ENCODE peak calls at places on chromosome 7, in seven cellular contexts. T is A549, Y is IMR-90, W is HepG2, P is K562, I is H1, O is GM12878. A is an unnamed sample.

GRCh38 chr7:132643302-132643701 is 67.0 kb upstream of the PLXNA4 start:
- DNase-seq in T (no peak), Y (no peak), P (no peak), O (no peak), W (no peak), I (no peak), A (no peak)

GRCh38 chr7:17305387-17306171 is 7.1 kb downstream of the AHR start:
- DNase-seq in I (no peak), O (no peak), P (no peak), W (no peak), T (no peak), Y (no peak), A (no peak)

GRCh38 chr7:90594791-90595317 is 1.3 kb upstream of the CDK14 start:
- DNase-seq in O (no peak), I (peak), Y (peak), T (no peak), W (no peak), P (no peak), A (no peak)

GRCh38 chr7:87565877-87566276 is 34.8 kb downstream of the ABCB1 start:
- DNase-seq in T (no peak), I (no peak), W (no peak), Y (no peak), P (no peak), O (no peak), A (no peak)

GRCh38 chr7:134599371-134599770 is 47.3 kb upstream of the BPGM start:
- DNase-seq in O (no peak), Y (no peak), W (no peak), I (no peak), P (no peak), T (no peak), A (no peak)

GRCh38 chr7:6375346-6376101 is 72.2 kb downstream of the DAGLB start:
- DNase-seq in P (peak), I (no peak), T (no peak), Y (peak), O (no peak), W (no peak), A (no peak)

GRCh38 chr7:142878315-142878714 is 7.2 kb downstream of the TRPV6 start:
- DNase-seq in I (no peak), O (no peak), Y (no peak), P (no peak), W (no peak), T (no peak), A (no peak)

GRCh38 chr7:146208484-146208883 is 91.9 kb downstream of the CNTNAP2 start:
- DNase-seq in I (no peak), Y (no peak), P (no peak), T (no peak), O (no peak), W (no peak), A (no peak)

GRCh38 chr7:5441840-5442513 is 18.3 kb upstream of the TNRC18 start:
- DNase-seq in Y (no peak), P (no peak), I (no peak), O (no peak), T (no peak), W (no peak), A (no peak)

GRCh38 chr7:38222481-38223096 is 44.5 kb downstream of the STARD3NL start:
- DNase-seq in O (peak), I (no peak), Y (peak), P (peak), T (peak), W (peak), A (peak)

GRCh38 chr7:34296663-34297062 is 361.4 kb upstream of the NPSR1 start:
- DNase-seq in Y (peak), I (no peak), O (no peak), P (no peak), W (no peak), T (no peak), A (no peak)

GRCh38 chr7:36986429-36987362 is 262.4 kb upstream of the AOAH start:
- DNase-seq in Y (peak), T (peak), O (no peak), I (peak), W (peak), P (peak), A (peak)

GRCh38 chr7:129924602-129925001 is 28.2 kb downstream of the UBE2H start:
- DNase-seq in P (no peak), O (no peak), W (no peak), I (no peak), T (no peak), Y (no peak), A (no peak)

GRCh38 chr7:45069444-45070253 is 19.1 kb downstream of the NACAD start:
- DNase-seq in O (no peak), I (no peak), P (no peak), W (no peak), T (peak), Y (no peak), A (no peak)

GRCh38 chr7:85185355-85186082 is 1.3 kb downstream of the SEMA3D start:
- DNase-seq in O (no peak), I (no peak), P (no peak), W (no peak), Y (peak), T (peak), A (no peak)

GRCh38 chr7:108001759-108002725 is 919 bp downstream of the LAMB1 start:
- DNase-seq in W (no peak), T (no peak), O (no peak), P (no peak), Y (peak), I (no peak), A (no peak)

GRCh38 chr7:47647213-47647985 is 65.5 kb upstream of the TNS3 start:
- DNase-seq in W (no peak), I (no peak), Y (no peak), O (no peak), P (no peak), T (no peak), A (no peak)

GRCh38 chr7:121431996-121432395 is 35.9 kb upstream of the FAM3C start:
- DNase-seq in Y (no peak), P (no peak), I (no peak), W (no peak), T (no peak), O (no peak), A (no peak)

GRCh38 chr7:117478796-117479479 is 887 bp upstream of the CFTR start:
- DNase-seq in Y (no peak), I (no peak), T (no peak), P (no peak), O (no peak), W (no peak), A (no peak)

GRCh38 chr7:117480978-117481377 is 1.2 kb downstream of the CFTR start:
- DNase-seq in O (no peak), P (peak), Y (no peak), I (no peak), W (no peak), T (no peak), A (no peak)

GRCh38 chr7:117484988-117485655 is 5.3 kb downstream of the CFTR start:
- DNase-seq in Y (no peak), O (no peak), T (no peak), P (no peak), W (no peak), I (no peak), A (no peak)

GRCh38 chr7:117479480-117480224 is at the start of gene CFTR:
- DNase-seq in T (peak), O (no peak), Y (no peak), W (no peak), I (no peak), P (no peak), A (no peak)
- TF ChIP-seq POLR2A in T (no peak), O (no peak), Y (no peak), W (no peak), I (peak), P (no peak), A (no peak)

GRCh38 chr7:114789942-114790341 is 132.0 kb upstream of the MDFIC start:
- DNase-seq in Y (peak), O (no peak), P (no peak), I (no peak), T (no peak), W (no peak), A (no peak)
- TF ChIP-seq RAD21 in Y (no peak), O (no peak), P (no peak), I (no peak), T (no peak), W (no peak), A (no peak)

GRCh38 chr7:28258240-28258639 is 77.6 kb upstream of the JAZF1 start:
- DNase-seq in I (no peak), Y (no peak), T (no peak), W (no peak), O (no peak), P (no peak), A (no peak)

GRCh38 chr7:28260969-28261368 is 80.4 kb upstream of the JAZF1 start:
- DNase-seq in W (no peak), Y (no peak), T (no peak), I (no peak), P (no peak), O (no peak), A (no peak)

GRCh38 chr7:28266377-28266776 is 85.8 kb upstream of the JAZF1 start:
- DNase-seq in O (no peak), P (no peak), W (no peak), Y (no peak), I (no peak), T (no peak), A (no peak)

GRCh38 chr7:28267012-28267411 is 86.4 kb upstream of the JAZF1 start:
- DNase-seq in T (no peak), I (no peak), O (no peak), W (no peak), P (no peak), Y (no peak), A (no peak)

GRCh38 chr7:28263622-28264266 is 83.1 kb upstream of the JAZF1 start:
- DNase-seq in T (no peak), W (peak), I (no peak), Y (no peak), P (no peak), O (no peak), A (no peak)
- TF ChIP-seq POLR2A in T (no peak), W (no peak), I (no peak), Y (no peak), P (no peak), O (no peak), A (no peak)

GRCh38 chr7:83301416-83301815 is 138.7 kb upstream of the PCLO start:
- DNase-seq in W (no peak), Y (no peak), P (no peak), I (no peak), T (no peak), O (no peak), A (no peak)

GRCh38 chr7:83305027-83305426 is 142.3 kb upstream of the PCLO start:
- DNase-seq in P (no peak), T (no peak), I (no peak), Y (no peak), O (no peak), W (no peak), A (no peak)

GRCh38 chr7:83306487-83306886 is 143.8 kb upstream of the PCLO start:
- DNase-seq in O (no peak), T (no peak), P (no peak), W (no peak), Y (no peak), I (no peak), A (no peak)
- TF ChIP-seq RAD21 in O (no peak), T (no peak), P (no peak), W (no peak), Y (no peak), I (no peak), A (no peak)

DNA sequence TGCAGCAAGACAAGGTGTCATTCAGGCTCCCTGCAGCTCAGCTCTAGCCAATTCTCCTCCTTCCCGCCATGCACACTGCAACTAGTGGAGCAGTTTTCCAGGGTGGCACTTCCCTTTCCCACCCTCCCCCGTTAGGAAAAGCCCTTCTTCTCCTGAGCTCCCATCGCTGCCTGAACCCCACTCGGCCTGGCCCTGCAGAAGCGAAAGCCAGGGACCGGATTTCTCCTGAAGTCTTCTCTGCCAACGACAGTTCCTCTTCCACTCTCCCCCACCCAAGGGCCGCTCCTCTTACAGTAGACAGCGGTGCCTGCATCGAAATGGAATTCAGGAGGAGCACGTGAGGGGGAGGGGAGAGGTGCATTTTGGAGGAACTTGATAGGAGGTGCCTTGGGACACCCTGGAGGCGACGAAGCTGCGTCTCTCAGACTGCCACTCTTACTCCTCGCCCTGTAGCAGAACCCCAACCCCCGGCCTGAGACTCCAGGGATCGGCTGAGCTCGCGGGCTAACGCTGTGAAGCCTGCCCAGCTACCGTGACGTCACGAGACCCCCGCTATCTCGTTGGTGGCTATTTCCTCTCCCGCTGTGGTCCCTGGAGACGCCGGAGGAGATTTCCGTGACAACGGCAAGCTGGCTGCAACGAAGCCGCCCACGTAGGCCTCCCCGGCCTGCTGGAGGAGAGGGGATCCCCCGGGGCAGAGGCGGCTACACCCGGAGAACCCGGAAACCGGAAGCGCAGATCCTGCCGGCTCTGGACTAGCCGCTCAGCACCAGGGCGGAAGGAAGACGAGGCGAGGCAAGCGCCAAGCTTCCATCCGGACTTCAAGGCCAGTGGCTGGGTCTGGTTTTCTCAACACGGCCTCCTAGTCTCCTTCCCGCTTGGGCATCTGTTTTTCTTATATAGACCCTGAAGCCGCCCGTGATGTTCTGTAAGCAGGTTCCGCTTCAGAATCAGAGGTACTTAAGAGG is 109.7 kb downstream of the RALA start:
- DNase-seq in W (peak), P (peak), T (peak), O (peak), Y (peak), I (peak), A (peak)
- TF ChIP-seq POLR2A in W (no peak), P (peak), T (peak), O (peak), Y (peak), I (no peak), A (no peak)

GRCh38 chr7:97457054-97457453 is 274.8 kb upstream of the TAC1 start:
- DNase-seq in I (no peak), Y (no peak), W (no peak), T (no peak), P (no peak), O (no peak), A (no peak)
- TF ChIP-seq RAD21 in I (no peak), Y (no peak), W (no peak), T (no peak), P (no peak), O (no peak), A (no peak)

DNA sequence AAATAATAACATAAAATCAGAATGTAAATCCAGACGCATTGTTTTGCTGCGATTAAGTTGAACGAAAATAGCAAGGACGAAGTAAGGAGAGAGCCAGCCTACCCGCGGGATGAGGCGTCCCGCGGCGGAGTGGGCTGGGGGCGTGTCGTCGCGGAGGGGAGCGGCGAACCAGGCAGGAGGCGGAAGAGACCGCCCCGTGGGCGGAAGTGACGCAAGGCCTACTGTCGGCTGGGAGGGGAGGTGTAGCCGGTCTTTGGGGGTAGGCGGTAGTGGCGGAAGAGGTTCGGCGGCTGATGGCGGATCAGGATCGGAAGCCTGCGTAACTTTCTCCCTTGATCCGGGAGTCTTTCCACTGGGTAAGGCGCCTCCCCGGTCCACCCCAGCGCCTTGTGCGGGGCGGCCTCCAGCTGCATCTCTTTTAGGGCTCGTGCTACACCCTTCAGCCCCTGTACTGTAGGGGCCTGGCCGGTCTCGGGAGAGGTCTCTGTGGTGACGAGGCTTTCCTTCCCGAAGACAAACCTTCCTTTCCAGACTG is at the start of gene TAX1BP1:
- DNase-seq in P (peak), O (peak), I (peak), W (peak), Y (peak), T (peak), A (peak)
- TF ChIP-seq POLR2A in P (peak), O (peak), I (peak), W (peak), Y (peak), T (peak), A (peak)

GRCh38 chr7:7425321-7425720 is 110.4 kb downstream of the COL28A1 start:
- DNase-seq in T (no peak), W (no peak), P (no peak), Y (no peak), I (no peak), O (no peak), A (no peak)

GRCh38 chr7:7426686-7427085 is 109.0 kb downstream of the COL28A1 start:
- DNase-seq in I (no peak), P (no peak), Y (no peak), O (no peak), T (no peak), W (no peak), A (no peak)

GRCh38 chr7:7432979-7433378 is 102.7 kb downstream of the COL28A1 start:
- DNase-seq in W (no peak), Y (no peak), O (no peak), T (no peak), I (no peak), P (no peak), A (no peak)

GRCh38 chr7:7427363-7427762 is 108.3 kb downstream of the COL28A1 start:
- DNase-seq in O (no peak), P (no peak), I (no peak), W (no peak), Y (no peak), T (no peak), A (no peak)

DNA sequence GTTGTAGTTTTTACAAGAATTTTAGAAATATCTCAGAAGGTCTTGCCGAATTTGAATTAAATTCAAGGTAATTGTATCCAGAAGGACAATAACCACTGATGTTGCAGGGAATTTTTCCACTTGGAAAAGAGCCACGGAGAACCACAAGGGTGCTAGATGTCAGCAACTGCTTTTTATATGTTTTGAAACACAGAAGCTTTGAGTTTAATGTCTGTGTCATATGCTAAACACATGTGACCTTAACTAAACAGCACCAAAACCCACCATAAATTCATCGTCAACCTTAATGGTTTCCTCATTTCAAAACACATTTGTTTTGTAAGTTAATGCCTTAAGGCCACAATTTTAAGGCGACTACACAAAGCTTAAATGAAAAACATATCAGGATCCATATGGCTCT is 106.9 kb downstream of the COL28A1 start:
- DNase-seq in P (no peak), T (no peak), I (no peak), Y (peak), O (no peak), W (no peak), A (no peak)
- TF ChIP-seq RAD21 in P (no peak), T (no peak), I (no peak), Y (no peak), O (no peak), W (no peak), A (no peak)

DNA sequence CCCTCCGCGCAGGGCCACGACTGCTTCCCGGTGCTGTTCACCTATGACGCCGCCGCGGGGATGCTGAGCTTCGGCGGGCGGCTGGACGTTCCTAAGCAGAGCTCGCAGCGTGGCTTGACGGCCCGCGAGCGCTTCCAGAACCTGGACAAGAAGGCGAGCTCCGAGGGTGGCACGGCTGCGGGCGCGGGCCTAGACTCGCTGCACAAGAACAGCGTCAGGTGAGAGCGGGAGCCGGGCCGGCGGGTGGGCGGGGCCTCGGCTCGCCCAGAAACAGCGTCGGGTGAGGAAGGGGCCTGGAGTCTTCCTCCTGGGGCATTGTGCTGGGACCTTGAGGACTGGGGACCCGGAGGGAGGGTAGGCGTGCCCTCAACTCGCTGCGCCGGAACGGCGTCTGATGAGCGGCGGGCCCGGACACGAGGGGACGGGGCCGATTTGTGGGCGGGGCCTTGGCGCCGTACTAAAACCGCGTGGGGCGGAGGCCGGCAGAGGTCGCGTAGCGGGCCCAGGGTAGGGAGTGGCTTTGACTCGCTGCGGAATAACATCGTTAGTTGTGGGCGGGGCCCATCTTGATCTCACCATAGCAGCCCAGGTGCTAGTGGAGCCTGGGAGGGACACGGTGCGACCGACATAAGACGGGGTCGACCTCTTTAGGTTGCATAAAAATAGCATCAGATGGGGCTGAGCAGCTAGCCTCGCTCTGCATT is 15.6 kb downstream of the PDAP1 start:
- DNase-seq in W (no peak), P (peak), Y (no peak), T (no peak), I (peak), O (no peak), A (no peak)
- TF ChIP-seq POLR2A in W (no peak), P (peak), Y (no peak), T (no peak), I (peak), O (peak), A (no peak)

GRCh38 chr7:128873234-128873633 is 10.6 kb downstream of the ATP6V1F start:
- DNase-seq in W (no peak), Y (no peak), I (no peak), T (no peak), O (no peak), P (no peak), A (no peak)

GRCh38 chr7:128874140-128875031 is 11.7 kb downstream of the ATP6V1F start:
- DNase-seq in T (no peak), I (no peak), O (no peak), Y (no peak), P (peak), W (peak), A (no peak)

GRCh38 chr7:128869944-128870285 is 7.3 kb downstream of the ATP6V1F start:
- DNase-seq in W (no peak), P (no peak), I (no peak), Y (no peak), T (no peak), O (no peak), A (no peak)

GRCh38 chr7:128871050-128871449 is 8.4 kb downstream of the ATP6V1F start:
- DNase-seq in P (no peak), Y (no peak), O (no peak), I (no peak), T (no peak), W (no peak), A (no peak)

GRCh38 chr7:128872394-128872824 is 9.8 kb downstream of the ATP6V1F start:
- DNase-seq in I (no peak), Y (no peak), W (no peak), P (peak), T (no peak), O (no peak), A (no peak)
- TF ChIP-seq RAD21 in I (peak), Y (no peak), W (no peak), P (no peak), T (no peak), O (no peak), A (no peak)

A was measured in HCT116.